ENCODE peak calls at places on chromosomes 2 and 18, in six cellular contexts. One of them, this sample, is unnamed.

GRCh38 chr2:172021074-172021931 is 21.6 kb downstream of the METAP1D start:
- DNase-seq in MM.1S: no peak
- DNase-seq in activated T-cell treated with anti-CD3 and anti-CD28 coated beads for 1 hour: no peak
- DNase-seq in stimulated activated CD4-positive, alpha-beta T cell treated with anti-CD3 and anti-CD28 coated beads, Interleukin-12 subunit alpha, Interleukin-12 subunit beta, amount 100 ng/mL, for 4 hours: no peak
- DNase-seq in posterior cingulate gyrus: no peak
- DNase-seq in HCEC 1CT: no peak
- DNase-seq in this sample: no peak

GRCh38 chr2:127888772-127889171 is 3.0 kb upstream of the AMMECR1L start:
- DNase-seq in posterior cingulate gyrus: no peak
- DNase-seq in MM.1S: no peak
- DNase-seq in activated T-cell treated with anti-CD3 and anti-CD28 coated beads for 1 hour: no peak
- DNase-seq in stimulated activated CD4-positive, alpha-beta T cell treated with anti-CD3 and anti-CD28 coated beads, Interleukin-12 subunit alpha, Interleukin-12 subunit beta, amount 100 ng/mL, for 4 hours: no peak
- DNase-seq in HCEC 1CT: no peak
- DNase-seq in this sample: no peak

GRCh38 chr18:13878858-13879257 is 36.5 kb downstream of the MC2R start:
- DNase-seq in stimulated activated CD4-positive, alpha-beta T cell treated with anti-CD3 and anti-CD28 coated beads, Interleukin-12 subunit alpha, Interleukin-12 subunit beta, amount 100 ng/mL, for 4 hours: no peak
- DNase-seq in posterior cingulate gyrus: no peak
- DNase-seq in HCEC 1CT: no peak
- DNase-seq in activated T-cell treated with anti-CD3 and anti-CD28 coated beads for 1 hour: no peak
- DNase-seq in MM.1S: no peak
- DNase-seq in this sample: no peak

GRCh38 chr2:203453858-203454451 is 81.1 kb downstream of the RAPH1 start:
- DNase-seq in posterior cingulate gyrus: no peak
- DNase-seq in activated T-cell treated with anti-CD3 and anti-CD28 coated beads for 1 hour: peak; percentile 3
- DNase-seq in stimulated activated CD4-positive, alpha-beta T cell treated with anti-CD3 and anti-CD28 coated beads, Interleukin-12 subunit alpha, Interleukin-12 subunit beta, amount 100 ng/mL, for 4 hours: no peak
- DNase-seq in MM.1S: peak; percentile 49
- DNase-seq in HCEC 1CT: peak; percentile 62
- DNase-seq in this sample: peak; percentile 71

GRCh38 chr18:45441110-45441842 is 174.0 kb upstream of the SLC14A2 start:
- DNase-seq in posterior cingulate gyrus: no peak
- DNase-seq in MM.1S: no peak
- DNase-seq in HCEC 1CT: no peak
- DNase-seq in activated T-cell treated with anti-CD3 and anti-CD28 coated beads for 1 hour: no peak
- DNase-seq in stimulated activated CD4-positive, alpha-beta T cell treated with anti-CD3 and anti-CD28 coated beads, Interleukin-12 subunit alpha, Interleukin-12 subunit beta, amount 100 ng/mL, for 4 hours: no peak
- DNase-seq in this sample: no peak

GRCh38 chr2:162462911-162463310 is 119.0 kb downstream of the GCA start:
- DNase-seq in MM.1S: no peak
- DNase-seq in HCEC 1CT: no peak
- DNase-seq in activated T-cell treated with anti-CD3 and anti-CD28 coated beads for 1 hour: no peak
- DNase-seq in posterior cingulate gyrus: no peak
- DNase-seq in stimulated activated CD4-positive, alpha-beta T cell treated with anti-CD3 and anti-CD28 coated beads, Interleukin-12 subunit alpha, Interleukin-12 subunit beta, amount 100 ng/mL, for 4 hours: no peak
- DNase-seq in this sample: no peak

GRCh38 chr18:8770655-8771054 is 65.3 kb downstream of the MTCL1 start:
- DNase-seq in activated T-cell treated with anti-CD3 and anti-CD28 coated beads for 1 hour: no peak
- DNase-seq in MM.1S: no peak
- DNase-seq in stimulated activated CD4-positive, alpha-beta T cell treated with anti-CD3 and anti-CD28 coated beads, Interleukin-12 subunit alpha, Interleukin-12 subunit beta, amount 100 ng/mL, for 4 hours: no peak
- DNase-seq in HCEC 1CT: no peak
- DNase-seq in posterior cingulate gyrus: no peak
- DNase-seq in this sample: no peak

GRCh38 chr2:38526195-38526594 is 76.5 kb downstream of the HNRNPLL start:
- DNase-seq in stimulated activated CD4-positive, alpha-beta T cell treated with anti-CD3 and anti-CD28 coated beads, Interleukin-12 subunit alpha, Interleukin-12 subunit beta, amount 100 ng/mL, for 4 hours: no peak
- DNase-seq in activated T-cell treated with anti-CD3 and anti-CD28 coated beads for 1 hour: no peak
- DNase-seq in posterior cingulate gyrus: no peak
- DNase-seq in MM.1S: no peak
- DNase-seq in HCEC 1CT: peak; percentile 85
- DNase-seq in this sample: no peak

GRCh38 chr2:220785181-220785580 is 786.9 kb downstream of the EPHA4 start:
- DNase-seq in posterior cingulate gyrus: no peak
- DNase-seq in activated T-cell treated with anti-CD3 and anti-CD28 coated beads for 1 hour: no peak
- DNase-seq in stimulated activated CD4-positive, alpha-beta T cell treated with anti-CD3 and anti-CD28 coated beads, Interleukin-12 subunit alpha, Interleukin-12 subunit beta, amount 100 ng/mL, for 4 hours: no peak
- DNase-seq in HCEC 1CT: no peak
- DNase-seq in MM.1S: no peak
- DNase-seq in this sample: no peak

GRCh38 chr2:109173311-109174171 is 44.5 kb downstream of the SH3RF3 start:
- DNase-seq in posterior cingulate gyrus: no peak
- DNase-seq in activated T-cell treated with anti-CD3 and anti-CD28 coated beads for 1 hour: no peak
- DNase-seq in stimulated activated CD4-positive, alpha-beta T cell treated with anti-CD3 and anti-CD28 coated beads, Interleukin-12 subunit alpha, Interleukin-12 subunit beta, amount 100 ng/mL, for 4 hours: no peak
- DNase-seq in MM.1S: no peak
- DNase-seq in HCEC 1CT: peak; percentile 66
- DNase-seq in this sample: no peak

GRCh38 chr2:172323256-172323655 is 104.1 kb upstream of the ITGA6 start:
- DNase-seq in stimulated activated CD4-positive, alpha-beta T cell treated with anti-CD3 and anti-CD28 coated beads, Interleukin-12 subunit alpha, Interleukin-12 subunit beta, amount 100 ng/mL, for 4 hours: no peak
- DNase-seq in activated T-cell treated with anti-CD3 and anti-CD28 coated beads for 1 hour: no peak
- DNase-seq in posterior cingulate gyrus: no peak
- DNase-seq in HCEC 1CT: peak; percentile 9
- DNase-seq in MM.1S: no peak
- DNase-seq in this sample: no peak

GRCh38 chr18:69469444-69469919 is 68.8 kb downstream of the DOK6 start:
- DNase-seq in HCEC 1CT: no peak
- DNase-seq in MM.1S: no peak
- DNase-seq in posterior cingulate gyrus: no peak
- DNase-seq in activated T-cell treated with anti-CD3 and anti-CD28 coated beads for 1 hour: peak; percentile 6
- DNase-seq in stimulated activated CD4-positive, alpha-beta T cell treated with anti-CD3 and anti-CD28 coated beads, Interleukin-12 subunit alpha, Interleukin-12 subunit beta, amount 100 ng/mL, for 4 hours: peak; percentile 29
- DNase-seq in this sample: no peak

GRCh38 chr2:149561309-149561926 is 26.2 kb downstream of the MMADHC start:
- DNase-seq in stimulated activated CD4-positive, alpha-beta T cell treated with anti-CD3 and anti-CD28 coated beads, Interleukin-12 subunit alpha, Interleukin-12 subunit beta, amount 100 ng/mL, for 4 hours: no peak
- DNase-seq in MM.1S: peak; percentile 52
- DNase-seq in posterior cingulate gyrus: no peak
- DNase-seq in HCEC 1CT: peak; percentile 12
- DNase-seq in activated T-cell treated with anti-CD3 and anti-CD28 coated beads for 1 hour: no peak
- DNase-seq in this sample: peak; percentile 49

GRCh38 chr2:29006986-29007301 is 25.8 kb downstream of the TOGARAM2 start:
- DNase-seq in stimulated activated CD4-positive, alpha-beta T cell treated with anti-CD3 and anti-CD28 coated beads, Interleukin-12 subunit alpha, Interleukin-12 subunit beta, amount 100 ng/mL, for 4 hours: no peak
- DNase-seq in activated T-cell treated with anti-CD3 and anti-CD28 coated beads for 1 hour: no peak
- DNase-seq in MM.1S: no peak
- DNase-seq in posterior cingulate gyrus: no peak
- DNase-seq in HCEC 1CT: no peak
- DNase-seq in this sample: no peak

GRCh38 chr2:104769096-104769495 is 84.8 kb upstream of the POU3F3 start:
- DNase-seq in activated T-cell treated with anti-CD3 and anti-CD28 coated beads for 1 hour: no peak
- DNase-seq in stimulated activated CD4-positive, alpha-beta T cell treated with anti-CD3 and anti-CD28 coated beads, Interleukin-12 subunit alpha, Interleukin-12 subunit beta, amount 100 ng/mL, for 4 hours: no peak
- DNase-seq in MM.1S: no peak
- DNase-seq in posterior cingulate gyrus: no peak
- DNase-seq in HCEC 1CT: no peak
- DNase-seq in this sample: no peak

GRCh38 chr2:118975133-118975532 is 33.1 kb downstream of the MARCO start:
- DNase-seq in posterior cingulate gyrus: no peak
- DNase-seq in activated T-cell treated with anti-CD3 and anti-CD28 coated beads for 1 hour: no peak
- DNase-seq in stimulated activated CD4-positive, alpha-beta T cell treated with anti-CD3 and anti-CD28 coated beads, Interleukin-12 subunit alpha, Interleukin-12 subunit beta, amount 100 ng/mL, for 4 hours: no peak
- DNase-seq in HCEC 1CT: no peak
- DNase-seq in MM.1S: no peak
- DNase-seq in this sample: no peak

GRCh38 chr2:158634627-158635026 is 160.5 kb upstream of the DAPL1 start:
- DNase-seq in HCEC 1CT: no peak
- DNase-seq in MM.1S: no peak
- DNase-seq in stimulated activated CD4-positive, alpha-beta T cell treated with anti-CD3 and anti-CD28 coated beads, Interleukin-12 subunit alpha, Interleukin-12 subunit beta, amount 100 ng/mL, for 4 hours: no peak
- DNase-seq in activated T-cell treated with anti-CD3 and anti-CD28 coated beads for 1 hour: no peak
- DNase-seq in posterior cingulate gyrus: no peak
- DNase-seq in this sample: no peak

GRCh38 chr18:26566874-26567273 is 18.5 kb upstream of the KCTD1 start:
- DNase-seq in activated T-cell treated with anti-CD3 and anti-CD28 coated beads for 1 hour: no peak
- DNase-seq in HCEC 1CT: no peak
- DNase-seq in posterior cingulate gyrus: no peak
- DNase-seq in MM.1S: no peak
- DNase-seq in stimulated activated CD4-positive, alpha-beta T cell treated with anti-CD3 and anti-CD28 coated beads, Interleukin-12 subunit alpha, Interleukin-12 subunit beta, amount 100 ng/mL, for 4 hours: no peak
- DNase-seq in this sample: no peak

GRCh38 chr2:214543386-214543955 is 132.6 kb downstream of the VWC2L start:
- DNase-seq in stimulated activated CD4-positive, alpha-beta T cell treated with anti-CD3 and anti-CD28 coated beads, Interleukin-12 subunit alpha, Interleukin-12 subunit beta, amount 100 ng/mL, for 4 hours: no peak
- DNase-seq in HCEC 1CT: peak; percentile 74
- DNase-seq in activated T-cell treated with anti-CD3 and anti-CD28 coated beads for 1 hour: no peak
- DNase-seq in MM.1S: peak; percentile 15
- DNase-seq in posterior cingulate gyrus: no peak
- DNase-seq in this sample: no peak

GRCh38 chr18:61852496-61852895 is 40.3 kb downstream of the RNF152 start:
- DNase-seq in posterior cingulate gyrus: no peak
- DNase-seq in stimulated activated CD4-positive, alpha-beta T cell treated with anti-CD3 and anti-CD28 coated beads, Interleukin-12 subunit alpha, Interleukin-12 subunit beta, amount 100 ng/mL, for 4 hours: no peak
- DNase-seq in MM.1S: no peak
- DNase-seq in HCEC 1CT: no peak
- DNase-seq in activated T-cell treated with anti-CD3 and anti-CD28 coated beads for 1 hour: no peak
- DNase-seq in this sample: no peak

GRCh38 chr2:239951825-239952224 is 73.3 kb downstream of the NDUFA10 start:
- DNase-seq in activated T-cell treated with anti-CD3 and anti-CD28 coated beads for 1 hour: no peak
- DNase-seq in HCEC 1CT: no peak
- DNase-seq in posterior cingulate gyrus: no peak
- DNase-seq in stimulated activated CD4-positive, alpha-beta T cell treated with anti-CD3 and anti-CD28 coated beads, Interleukin-12 subunit alpha, Interleukin-12 subunit beta, amount 100 ng/mL, for 4 hours: no peak
- DNase-seq in MM.1S: no peak
- DNase-seq in this sample: no peak

GRCh38 chr2:156517419-156517818 is 81.2 kb downstream of the GPD2 start:
- DNase-seq in MM.1S: no peak
- DNase-seq in stimulated activated CD4-positive, alpha-beta T cell treated with anti-CD3 and anti-CD28 coated beads, Interleukin-12 subunit alpha, Interleukin-12 subunit beta, amount 100 ng/mL, for 4 hours: no peak
- DNase-seq in HCEC 1CT: no peak
- DNase-seq in posterior cingulate gyrus: no peak
- DNase-seq in activated T-cell treated with anti-CD3 and anti-CD28 coated beads for 1 hour: no peak
- DNase-seq in this sample: no peak

GRCh38 chr2:162430323-162430722 is 86.4 kb downstream of the GCA start:
- DNase-seq in HCEC 1CT: no peak
- DNase-seq in posterior cingulate gyrus: no peak
- DNase-seq in MM.1S: no peak
- DNase-seq in stimulated activated CD4-positive, alpha-beta T cell treated with anti-CD3 and anti-CD28 coated beads, Interleukin-12 subunit alpha, Interleukin-12 subunit beta, amount 100 ng/mL, for 4 hours: no peak
- DNase-seq in activated T-cell treated with anti-CD3 and anti-CD28 coated beads for 1 hour: no peak
- DNase-seq in this sample: no peak

GRCh38 chr2:27622921-27623384 is 5.9 kb downstream of the CCDC121 start:
- DNase-seq in stimulated activated CD4-positive, alpha-beta T cell treated with anti-CD3 and anti-CD28 coated beads, Interleukin-12 subunit alpha, Interleukin-12 subunit beta, amount 100 ng/mL, for 4 hours: no peak
- DNase-seq in MM.1S: no peak
- DNase-seq in activated T-cell treated with anti-CD3 and anti-CD28 coated beads for 1 hour: no peak
- DNase-seq in HCEC 1CT: peak; percentile 65
- DNase-seq in posterior cingulate gyrus: no peak
- DNase-seq in this sample: no peak

GRCh38 chr2:241545113-241545512 is 13.4 kb upstream of the BOK start:
- DNase-seq in HCEC 1CT: peak; percentile 67
- DNase-seq in MM.1S: no peak
- DNase-seq in posterior cingulate gyrus: no peak
- DNase-seq in stimulated activated CD4-positive, alpha-beta T cell treated with anti-CD3 and anti-CD28 coated beads, Interleukin-12 subunit alpha, Interleukin-12 subunit beta, amount 100 ng/mL, for 4 hours: no peak
- DNase-seq in activated T-cell treated with anti-CD3 and anti-CD28 coated beads for 1 hour: no peak
- DNase-seq in this sample: no peak

GRCh38 chr2:178917555-178917954 is 110.3 kb upstream of the TTN start:
- DNase-seq in HCEC 1CT: no peak
- DNase-seq in posterior cingulate gyrus: no peak
- DNase-seq in MM.1S: no peak
- DNase-seq in stimulated activated CD4-positive, alpha-beta T cell treated with anti-CD3 and anti-CD28 coated beads, Interleukin-12 subunit alpha, Interleukin-12 subunit beta, amount 100 ng/mL, for 4 hours: no peak
- DNase-seq in activated T-cell treated with anti-CD3 and anti-CD28 coated beads for 1 hour: no peak
- DNase-seq in this sample: no peak